ENCODE peak calls at places on chromosomes 6 and 20, in nine cellular contexts. V, F, W, I, B, K, E, H and X are unnamed samples.
A peak's percentile ranks its signal among the peaks of the same experiment; 100 is the strongest.

GRCh38 chr6:132060591-132060990 is 109.4 kb upstream of the CCN2 start:
- DNase-seq in K (no peak), F (peak; percentile 14), V (no peak), W (no peak), E (no peak), I (no peak), B (no peak), H (no peak), X (no peak)

GRCh38 chr20:47791084-47791599 is 5.9 kb upstream of the SULF2 start:
- DNase-seq in B (no peak), E (no peak), K (no peak), I (no peak), F (no peak), H (no peak), W (no peak), V (no peak), X (no peak)

GRCh38 chr6:14274552-14275492 is 157.2 kb downstream of the CD83 start:
- DNase-seq in K (no peak), I (no peak), W (no peak), V (no peak), B (no peak), H (no peak), E (no peak), F (no peak), X (no peak)

GRCh38 chr20:35144694-35145093 is 2.4 kb downstream of the EDEM2 start:
- DNase-seq in E (no peak), F (no peak), B (no peak), H (no peak), I (no peak), K (no peak), W (no peak), V (no peak), X (no peak)

GRCh38 chr6:118899948-118900347 is 6.0 kb downstream of the ASF1A start:
- DNase-seq in F (no peak), H (no peak), W (no peak), K (no peak), E (no peak), B (no peak), I (no peak), V (no peak), X (no peak)

GRCh38 chr6:20056350-20056992 is 155.8 kb downstream of the MBOAT1 start:
- DNase-seq in W (no peak), I (peak; percentile 39), E (no peak), B (no peak), V (no peak), H (no peak), F (peak; percentile 47), K (peak; percentile 59), X (no peak)

GRCh38 chr6:26576929-26577719 is 19.6 kb upstream of the ABT1 start:
- DNase-seq in H (no peak), E (peak; percentile 50), W (no peak), K (peak; percentile 93), I (no peak), F (peak; percentile 87), V (no peak), B (peak; percentile 68), X (peak; percentile 44)

GRCh38 chr6:13667655-13668054 is 44.0 kb downstream of the RANBP9 start:
- DNase-seq in H (no peak), F (no peak), E (no peak), W (no peak), K (no peak), I (no peak), V (no peak), B (no peak), X (no peak)

GRCh38 chr20:35523298-35523888 is 6.1 kb downstream of the C20orf173 start:
- DNase-seq in V (no peak), E (no peak), W (no peak), B (peak; percentile 54), I (peak; percentile 43), K (peak; percentile 59), F (peak; percentile 23), H (no peak), X (no peak)

GRCh38 chr6:166760288-166760687 is 133.2 kb upstream of the RPS6KA2 start:
- DNase-seq in V (no peak), H (no peak), F (no peak), E (no peak), W (no peak), I (no peak), B (no peak), K (peak; percentile 85), X (no peak)

DNA sequence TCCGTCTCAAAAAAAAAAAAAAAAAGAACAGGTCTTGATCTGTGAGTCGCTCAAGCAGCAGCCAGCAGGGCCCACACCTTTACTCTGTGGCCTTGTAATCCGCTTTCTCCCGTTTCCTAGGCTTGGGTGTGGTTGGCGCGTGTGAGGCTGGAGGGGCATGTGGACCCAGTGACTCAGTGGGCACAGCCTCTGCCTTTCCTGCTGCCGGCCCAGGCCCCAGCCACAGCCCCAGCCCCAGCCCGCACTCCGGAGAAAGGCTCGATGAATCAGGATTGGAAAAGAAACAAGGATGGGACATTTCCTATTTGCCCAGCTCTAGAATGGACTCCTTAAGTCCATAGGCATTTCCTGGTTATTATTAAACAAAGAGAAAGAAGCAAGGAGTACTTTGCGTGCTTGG is 4.3 kb downstream of the BHLHE23 start:
- DNase-seq in F (no peak), B (peak; percentile 20), K (no peak), E (no peak), I (no peak), V (no peak), W (no peak), H (no peak), X (no peak)
- H3K4me1 ChIP-seq in F (peaks cover 11% of the 10 kb centered on the region), B (no peaks in the 10 kb centered on the region), K (no peaks in the 10 kb centered on the region), E (no peaks in the 10 kb centered on the region), I (no peaks in the 10 kb centered on the region), V (no peaks in the 10 kb centered on the region), W (no peaks in the 10 kb centered on the region), H (no peaks in the 10 kb centered on the region), X (peaks cover 28% of the 10 kb centered on the region)

GRCh38 chr6:110537208-110538123 is 61.1 kb upstream of the SLC22A16 start:
- DNase-seq in K (peak; percentile 52), I (no peak), V (no peak), F (peak; percentile 70), E (no peak), B (no peak), H (no peak), W (no peak), X (no peak)
- H3K4me1 ChIP-seq in K (no peaks in the 10 kb centered on the region), I (peaks cover 12% of the 10 kb centered on the region), V (no peaks in the 10 kb centered on the region), F (peaks cover 18% of the 10 kb centered on the region), E (no peaks in the 10 kb centered on the region), B (no peaks in the 10 kb centered on the region), H (no peaks in the 10 kb centered on the region), W (no peaks in the 10 kb centered on the region), X (peaks cover 7% of the 10 kb centered on the region)

GRCh38 chr6:41706876-41707564 is 28.4 kb downstream of the TFEB start:
- DNase-seq in B (no peak), F (no peak), K (no peak), E (no peak), V (peak; percentile 69), H (no peak), I (no peak), W (no peak), X (no peak)
- H3K4me1 ChIP-seq in B (peaks cover 22% of the 10 kb centered on the region), F (peaks cover 40% of the 10 kb centered on the region), K (no peaks in the 10 kb centered on the region), E (peaks cover 17% of the 10 kb centered on the region), V (peaks cover 9% of the 10 kb centered on the region), H (peaks cover 2% of the 10 kb centered on the region), I (peaks cover 31% of the 10 kb centered on the region), W (peaks cover 16% of the 10 kb centered on the region), X (peaks cover 100% of the 10 kb centered on the region)

DNA sequence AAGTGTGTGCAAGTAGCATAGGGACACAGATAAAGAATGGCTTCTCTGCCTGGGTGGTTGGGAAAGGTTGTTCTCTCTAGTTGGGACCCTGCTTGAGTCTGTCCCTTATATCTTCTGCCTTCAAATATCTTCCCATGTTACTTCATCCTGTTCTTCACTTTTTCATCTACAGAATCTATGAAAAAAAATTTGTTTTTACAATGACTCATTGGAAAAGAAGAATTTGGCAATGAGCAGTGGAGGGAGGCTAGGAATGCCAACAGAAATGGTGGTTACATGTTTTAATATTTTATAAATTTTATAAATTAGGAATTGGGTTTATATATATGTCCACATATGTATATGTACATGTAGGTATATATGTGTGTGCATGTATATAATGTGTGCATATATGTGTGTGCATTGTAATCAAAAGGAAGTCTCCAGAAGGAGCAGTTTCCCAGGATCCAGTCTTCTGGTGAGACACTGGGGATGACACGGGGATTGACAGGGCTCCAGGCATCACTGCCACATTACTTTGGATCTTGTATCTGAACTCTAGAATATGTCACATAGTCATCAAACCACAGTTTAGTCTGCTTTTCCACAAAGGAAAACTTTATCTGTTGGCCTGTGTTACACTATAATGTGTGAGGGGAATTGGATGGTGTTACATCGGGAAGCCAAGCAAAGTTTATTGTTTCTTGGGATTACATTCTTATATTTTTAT is 75.3 kb upstream of the RIPOR2 start:
- DNase-seq in K (no peak), I (no peak), W (no peak), V (no peak), E (no peak), H (no peak), F (no peak), B (no peak), X (no peak)
- H3K4me1 ChIP-seq in K (no peaks in the 10 kb centered on the region), I (peaks cover 17% of the 10 kb centered on the region), W (peaks cover 2% of the 10 kb centered on the region), V (no peaks in the 10 kb centered on the region), E (peaks cover 13% of the 10 kb centered on the region), H (no peaks in the 10 kb centered on the region), F (peaks cover 48% of the 10 kb centered on the region), B (peaks cover 6% of the 10 kb centered on the region), X (peaks cover 15% of the 10 kb centered on the region)

GRCh38 chr6:158410784-158411183 is 98.5 kb downstream of the TULP4 start:
- DNase-seq in W (no peak), E (no peak), F (no peak), K (no peak), V (no peak), H (no peak), I (no peak), B (no peak), X (no peak)
- H3K4me1 ChIP-seq in W (peaks cover 4% of the 10 kb centered on the region), E (no peaks in the 10 kb centered on the region), F (no peaks in the 10 kb centered on the region), K (no peaks in the 10 kb centered on the region), V (peaks cover 4% of the 10 kb centered on the region), H (no peaks in the 10 kb centered on the region), I (peaks cover 38% of the 10 kb centered on the region), B (peaks cover 5% of the 10 kb centered on the region), X (peaks cover 46% of the 10 kb centered on the region)

DNA sequence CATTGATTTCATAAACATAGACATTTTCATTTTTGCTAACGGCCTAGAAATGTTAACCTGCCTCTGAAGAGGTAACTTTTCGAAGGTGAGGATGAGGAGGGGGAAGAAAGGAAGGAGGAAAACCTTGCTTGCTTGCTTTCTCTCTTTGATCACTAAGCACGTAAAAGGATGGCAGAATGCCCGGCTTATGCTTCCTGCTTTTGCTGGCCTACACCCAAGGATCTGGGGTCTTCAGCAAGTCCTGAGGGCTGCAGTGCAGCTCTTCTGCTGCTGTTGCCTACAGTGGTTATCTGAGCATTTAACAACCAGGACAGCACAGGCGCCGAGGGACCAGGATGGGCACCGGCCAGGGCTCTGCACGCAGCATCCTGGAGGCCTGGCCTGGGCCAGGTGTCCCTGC is 150.8 kb upstream of the TAB2 start:
- DNase-seq in F (no peak), I (peak; percentile 73), E (no peak), H (no peak), W (no peak), B (no peak), K (no peak), V (peak; percentile 55), X (no peak)
- H3K4me1 ChIP-seq in F (no peaks in the 10 kb centered on the region), I (peaks cover 30% of the 10 kb centered on the region), E (no peaks in the 10 kb centered on the region), H (peaks cover 8% of the 10 kb centered on the region), W (no peaks in the 10 kb centered on the region), B (no peaks in the 10 kb centered on the region), K (no peaks in the 10 kb centered on the region), V (no peaks in the 10 kb centered on the region), X (peaks cover 4% of the 10 kb centered on the region)

GRCh38 chr6:63349401-63349800 is 29.6 kb upstream of the LGSN start:
- DNase-seq in H (no peak), W (no peak), E (no peak), B (no peak), F (no peak), V (no peak), K (no peak), I (no peak), X (no peak)
- H3K4me1 ChIP-seq in H (peaks cover 12% of the 10 kb centered on the region), W (no peaks in the 10 kb centered on the region), E (peaks cover 18% of the 10 kb centered on the region), B (no peaks in the 10 kb centered on the region), F (peaks cover 80% of the 10 kb centered on the region), V (no peaks in the 10 kb centered on the region), K (no peaks in the 10 kb centered on the region), I (no peaks in the 10 kb centered on the region), X (peaks cover 6% of the 10 kb centered on the region)

GRCh38 chr20:25223179-25223661 is 24.7 kb upstream of the PYGB start:
- DNase-seq in H (no peak), B (peak; percentile 32), F (peak; percentile 92), E (peak; percentile 66), W (no peak), I (no peak), K (peak; percentile 97), V (peak; percentile 92), X (no peak)
- H3K4me1 ChIP-seq in H (peaks cover 18% of the 10 kb centered on the region), B (peaks cover 21% of the 10 kb centered on the region), F (peaks cover 67% of the 10 kb centered on the region), E (peaks cover 24% of the 10 kb centered on the region), W (peaks cover 9% of the 10 kb centered on the region), I (peaks cover 40% of the 10 kb centered on the region), K (peaks cover 4% of the 10 kb centered on the region), V (peaks cover 8% of the 10 kb centered on the region), X (peaks cover 98% of the 10 kb centered on the region)